ENCODE peak calls at places on chromosome 21, in eight cellular contexts. Z, A, M, V, N, S, E and B are unnamed samples.

GRCh38 chr21:15063081-15063820 is 1.5 kb downstream of the NRIP1 start:
- DNase-seq in Z (no peak), A (no peak), M (peak), V (no peak), N (peak), S (no peak), E (peak), B (no peak)

GRCh38 chr21:21051109-21052055 is 53.2 kb downstream of the NCAM2 start:
- DNase-seq in Z (no peak), A (no peak), M (no peak), V (no peak), N (no peak), S (no peak), E (no peak), B (no peak)

GRCh38 chr21:26715878-26716506 is 129.2 kb downstream of the ADAMTS1 start:
- DNase-seq in Z (no peak), A (no peak), M (peak), V (peak), N (peak), S (peak), E (peak), B (peak)

GRCh38 chr21:26199471-26199870 is 28.9 kb upstream of the APP start:
- DNase-seq in Z (no peak), A (no peak), M (peak), V (no peak), N (no peak), S (no peak), E (peak), B (no peak)

GRCh38 chr21:31337991-31338891 is 5.8 kb downstream of the TIAM1 start:
- DNase-seq in Z (no peak), A (no peak), M (no peak), V (no peak), N (no peak), S (no peak), E (no peak), B (no peak)

GRCh38 chr21:43340491-43341348 is 86.2 kb downstream of the SIK1 start:
- DNase-seq in Z (no peak), A (no peak), M (peak), V (no peak), N (no peak), S (peak), E (peak), B (peak)

GRCh38 chr21:42383331-42383730 is 12.5 kb downstream of the TMPRSS3 start:
- DNase-seq in Z (no peak), A (no peak), M (no peak), V (no peak), N (no peak), S (no peak), E (no peak), B (no peak)

GRCh38 chr21:37914211-37914900 is 1.9 kb downstream of the KCNJ6 start:
- DNase-seq in Z (no peak), A (no peak), M (peak), V (no peak), N (no peak), S (peak), E (peak), B (no peak)

GRCh38 chr21:15241997-15242767 is 177.4 kb upstream of the NRIP1 start:
- DNase-seq in Z (no peak), A (no peak), M (no peak), V (no peak), N (no peak), S (no peak), E (no peak), B (no peak)

GRCh38 chr21:25039461-25040380 is 567.6 kb downstream of the MRPL39 start:
- DNase-seq in Z (no peak), A (no peak), M (no peak), V (no peak), N (no peak), S (peak), E (no peak), B (peak)

GRCh38 chr21:42411197-42411869 is 7.6 kb downstream of the UBASH3A start:
- DNase-seq in Z (no peak), A (no peak), M (no peak), V (no peak), N (peak), S (no peak), E (no peak), B (peak)

GRCh38 chr21:28066051-28066450 is 926.6 kb downstream of the LTN1 start:
- DNase-seq in Z (no peak), A (no peak), M (peak), V (no peak), N (no peak), S (peak), E (peak), B (no peak)

GRCh38 chr21:45301521-45302081 is 13.9 kb upstream of the POFUT2 start:
- DNase-seq in Z (no peak), A (no peak), M (no peak), V (no peak), N (no peak), S (no peak), E (no peak), B (no peak)

GRCh38 chr21:38984982-38985422 is 179.3 kb downstream of the ETS2 start:
- DNase-seq in Z (no peak), A (no peak), M (peak), V (no peak), N (peak), S (no peak), E (peak), B (no peak)

GRCh38 chr21:16797530-16797929 is 715.3 kb upstream of the CXADR start:
- DNase-seq in Z (no peak), A (no peak), M (no peak), V (no peak), N (no peak), S (no peak), E (no peak), B (no peak)

GRCh38 chr21:44012474-44013379 is 618 bp downstream of the TRAPPC10 start:
- DNase-seq in Z (peak), A (no peak), M (peak), V (peak), N (peak), S (no peak), E (peak), B (peak)

GRCh38 chr21:22575165-22575584 is 1577.0 kb downstream of the NCAM2 start:
- DNase-seq in Z (no peak), A (no peak), M (no peak), V (no peak), N (no peak), S (peak), E (no peak), B (peak)

GRCh38 chr21:38839683-38840286 is 34.1 kb downstream of the ETS2 start:
- DNase-seq in Z (no peak), A (no peak), M (peak), V (no peak), N (no peak), S (no peak), E (peak), B (peak)